ENCODE peak calls at places on chromosomes 13 and 19, in six cellular contexts. One of them, this sample, is unnamed.

GRCh38 chr13:64553411-64554129 is 2676.6 kb downstream of the PCDH9 start:
- DNase-seq in foreskin keratinocyte: no peak
- DNase-seq in sigmoid colon: no peak
- DNase-seq in cardiac muscle cell: peak; percentile 11
- DNase-seq in kidney epithelial cell: no peak
- DNase-seq in IMR-90: peak; percentile 42
- DNase-seq in this sample: no peak

GRCh38 chr13:82698941-82699340 is 1183.3 kb downstream of the SLITRK1 start:
- DNase-seq in sigmoid colon: no peak
- DNase-seq in foreskin keratinocyte: no peak
- DNase-seq in IMR-90: no peak
- DNase-seq in cardiac muscle cell: no peak
- DNase-seq in kidney epithelial cell: no peak
- DNase-seq in this sample: no peak

GRCh38 chr13:19860884-19861655 is 2.4 kb downstream of the ZMYM5 start:
- DNase-seq in IMR-90: peak; percentile 73
- DNase-seq in kidney epithelial cell: peak; percentile 34
- DNase-seq in cardiac muscle cell: peak; percentile 65
- DNase-seq in sigmoid colon: no peak
- DNase-seq in foreskin keratinocyte: peak; percentile 66
- DNase-seq in this sample: no peak

GRCh38 chr13:73259061-73259908 is 200.5 kb downstream of the KLF5 start:
- DNase-seq in kidney epithelial cell: no peak
- DNase-seq in sigmoid colon: peak; percentile 72
- DNase-seq in cardiac muscle cell: peak; percentile 38
- DNase-seq in IMR-90: peak; percentile 12
- DNase-seq in foreskin keratinocyte: no peak
- DNase-seq in this sample: no peak

GRCh38 chr13:26623125-26623524 is 65.6 kb downstream of the WASF3 start:
- DNase-seq in foreskin keratinocyte: no peak
- DNase-seq in cardiac muscle cell: peak; percentile 15
- DNase-seq in kidney epithelial cell: no peak
- DNase-seq in IMR-90: no peak
- DNase-seq in sigmoid colon: no peak
- DNase-seq in this sample: no peak

GRCh38 chr13:40190656-40191100 is 475.8 kb downstream of the FOXO1 start:
- DNase-seq in cardiac muscle cell: peak; percentile 86
- DNase-seq in kidney epithelial cell: peak; percentile 64
- DNase-seq in IMR-90: peak; percentile 12
- DNase-seq in foreskin keratinocyte: peak; percentile 91
- DNase-seq in sigmoid colon: peak; percentile 74
- DNase-seq in this sample: no peak

GRCh38 chr19:827710-828321 is at the start of gene AZU1:
- DNase-seq in foreskin keratinocyte: no peak
- DNase-seq in sigmoid colon: no peak
- DNase-seq in cardiac muscle cell: no peak
- DNase-seq in kidney epithelial cell: no peak
- DNase-seq in IMR-90: no peak
- DNase-seq in this sample: no peak

GRCh38 chr13:111049791-111050538 is 65.1 kb upstream of the ARHGEF7 start:
- DNase-seq in sigmoid colon: no peak
- DNase-seq in foreskin keratinocyte: no peak
- DNase-seq in cardiac muscle cell: peak; percentile 44
- DNase-seq in kidney epithelial cell: no peak
- DNase-seq in IMR-90: no peak
- DNase-seq in this sample: no peak

GRCh38 chr19:11025445-11025844 is 63.8 kb upstream of the LDLR start:
- DNase-seq in IMR-90: no peak
- DNase-seq in kidney epithelial cell: no peak
- DNase-seq in sigmoid colon: no peak
- DNase-seq in cardiac muscle cell: no peak
- DNase-seq in foreskin keratinocyte: no peak
- DNase-seq in this sample: no peak

GRCh38 chr13:40115456-40115855 is 460.0 kb downstream of the COG6 start:
- DNase-seq in IMR-90: no peak
- DNase-seq in foreskin keratinocyte: no peak
- DNase-seq in kidney epithelial cell: no peak
- DNase-seq in sigmoid colon: no peak
- DNase-seq in cardiac muscle cell: peak; percentile 31
- DNase-seq in this sample: no peak

GRCh38 chr19:50912102-50912599 is 956 bp upstream of the KLK4 start:
- DNase-seq in kidney epithelial cell: no peak
- DNase-seq in sigmoid colon: no peak
- DNase-seq in IMR-90: no peak
- DNase-seq in cardiac muscle cell: no peak
- DNase-seq in foreskin keratinocyte: no peak
- DNase-seq in this sample: no peak

GRCh38 chr13:44768233-44768632 is 192.1 kb upstream of the TSC22D1 start:
- DNase-seq in cardiac muscle cell: peak; percentile 45
- DNase-seq in IMR-90: no peak
- DNase-seq in sigmoid colon: no peak
- DNase-seq in kidney epithelial cell: no peak
- DNase-seq in foreskin keratinocyte: no peak
- DNase-seq in this sample: no peak

GRCh38 chr19:18091217-18091608 is 4.5 kb upstream of the IL12RB1 start:
- DNase-seq in IMR-90: no peak
- DNase-seq in cardiac muscle cell: no peak
- DNase-seq in foreskin keratinocyte: no peak
- DNase-seq in kidney epithelial cell: no peak
- DNase-seq in sigmoid colon: peak; percentile 78
- DNase-seq in this sample: no peak

GRCh38 chr19:38769635-38770211 is 3.6 kb downstream of the LGALS7 start:
- DNase-seq in sigmoid colon: peak; percentile 93
- DNase-seq in IMR-90: peak; percentile 38
- DNase-seq in kidney epithelial cell: no peak
- DNase-seq in foreskin keratinocyte: peak; percentile 42
- DNase-seq in cardiac muscle cell: peak; percentile 92
- DNase-seq in this sample: peak; percentile 87

GRCh38 chr13:46633416-46633815 is 80.4 kb downstream of the LRCH1 start:
- DNase-seq in IMR-90: peak; percentile 88
- DNase-seq in sigmoid colon: no peak
- DNase-seq in cardiac muscle cell: peak; percentile 75
- DNase-seq in kidney epithelial cell: peak; percentile 76
- DNase-seq in foreskin keratinocyte: peak; percentile 32
- DNase-seq in this sample: no peak

GRCh38 chr19:10454267-10454666 is 33.9 kb downstream of the PDE4A start:
- DNase-seq in sigmoid colon: no peak
- DNase-seq in kidney epithelial cell: no peak
- DNase-seq in cardiac muscle cell: peak; percentile 20
- DNase-seq in IMR-90: peak; percentile 18
- DNase-seq in foreskin keratinocyte: no peak
- DNase-seq in this sample: peak; percentile 46

GRCh38 chr19:6457958-6458694 is 1.5 kb downstream of the SLC25A23 start:
- DNase-seq in IMR-90: no peak
- DNase-seq in kidney epithelial cell: no peak
- DNase-seq in sigmoid colon: no peak
- DNase-seq in foreskin keratinocyte: no peak
- DNase-seq in cardiac muscle cell: no peak
- DNase-seq in this sample: no peak

GRCh38 chr13:65555973-65556372 is 1674.2 kb downstream of the PCDH9 start:
- DNase-seq in cardiac muscle cell: no peak
- DNase-seq in sigmoid colon: no peak
- DNase-seq in IMR-90: no peak
- DNase-seq in foreskin keratinocyte: no peak
- DNase-seq in kidney epithelial cell: no peak
- DNase-seq in this sample: no peak

GRCh38 chr19:1133471-1133929 is 29.7 kb downstream of the GPX4 start:
- DNase-seq in cardiac muscle cell: peak; percentile 26
- DNase-seq in kidney epithelial cell: no peak
- DNase-seq in foreskin keratinocyte: no peak
- DNase-seq in sigmoid colon: no peak
- DNase-seq in IMR-90: no peak
- DNase-seq in this sample: no peak

GRCh38 chr19:1953037-1953436 is 12.1 kb downstream of the CSNK1G2 start:
- DNase-seq in IMR-90: no peak
- DNase-seq in kidney epithelial cell: no peak
- DNase-seq in sigmoid colon: no peak
- DNase-seq in cardiac muscle cell: no peak
- DNase-seq in foreskin keratinocyte: no peak
- DNase-seq in this sample: no peak

GRCh38 chr13:61908906-61909305 is 493.3 kb upstream of the PCDH20 start:
- DNase-seq in cardiac muscle cell: no peak
- DNase-seq in foreskin keratinocyte: no peak
- DNase-seq in kidney epithelial cell: no peak
- DNase-seq in sigmoid colon: no peak
- DNase-seq in IMR-90: no peak
- DNase-seq in this sample: no peak

GRCh38 chr19:5522106-5522505 is 45.6 kb downstream of the TINCR start:
- DNase-seq in IMR-90: no peak
- DNase-seq in sigmoid colon: no peak
- DNase-seq in cardiac muscle cell: no peak
- DNase-seq in kidney epithelial cell: no peak
- DNase-seq in foreskin keratinocyte: no peak
- DNase-seq in this sample: no peak

GRCh38 chr19:47035127-47035494 is 13.3 kb downstream of the TMEM160 start:
- DNase-seq in IMR-90: no peak
- DNase-seq in cardiac muscle cell: no peak
- DNase-seq in kidney epithelial cell: no peak
- DNase-seq in foreskin keratinocyte: no peak
- DNase-seq in sigmoid colon: no peak
- DNase-seq in this sample: peak; percentile 36

GRCh38 chr13:111491021-111491420 is 170.6 kb downstream of the TEX29 start:
- DNase-seq in kidney epithelial cell: no peak
- DNase-seq in IMR-90: no peak
- DNase-seq in sigmoid colon: peak; percentile 26
- DNase-seq in foreskin keratinocyte: no peak
- DNase-seq in cardiac muscle cell: no peak
- DNase-seq in this sample: no peak

GRCh38 chr13:51870616-51871015 is 8.8 kb downstream of the CCDC70 start:
- DNase-seq in sigmoid colon: no peak
- DNase-seq in cardiac muscle cell: no peak
- DNase-seq in foreskin keratinocyte: no peak
- DNase-seq in kidney epithelial cell: no peak
- DNase-seq in IMR-90: no peak
- DNase-seq in this sample: no peak

DNA sequence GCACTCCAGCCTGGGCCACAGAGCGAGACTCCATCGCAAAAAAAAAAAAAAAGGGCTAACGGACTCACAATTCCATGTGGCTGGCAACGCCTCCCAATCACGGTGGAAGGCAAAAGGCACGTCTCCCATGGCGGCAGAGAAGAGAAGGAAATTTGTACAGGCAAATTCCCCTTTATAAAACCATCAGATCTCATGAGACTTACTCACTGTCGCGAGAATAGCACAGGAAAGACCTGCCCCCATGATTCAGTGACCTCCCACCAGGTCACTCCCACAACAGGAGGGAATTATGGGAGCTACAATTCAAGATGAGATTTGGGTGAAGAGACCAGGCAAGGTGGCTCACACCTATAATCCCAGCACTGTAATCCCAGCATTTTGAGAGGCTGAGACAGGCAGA is 18.7 kb upstream of the NMRK2 start:
- DNase-seq in cardiac muscle cell: no peak
- DNase-seq in sigmoid colon: no peak
- DNase-seq in kidney epithelial cell: no peak
- DNase-seq in foreskin keratinocyte: no peak
- DNase-seq in IMR-90: no peak
- DNase-seq in this sample: no peak
- TF ChIP-seq CTCF in cardiac muscle cell: no peak
- TF ChIP-seq CTCF in sigmoid colon: no peak
- TF ChIP-seq CTCF in kidney epithelial cell: no peak
- TF ChIP-seq CTCF in foreskin keratinocyte: no peak
- TF ChIP-seq CTCF in IMR-90: no peak
- TF ChIP-seq CTCF in this sample: no peak

GRCh38 chr19:55265173-55265572 is 6.4 kb upstream of the PPP6R1 start:
- DNase-seq in IMR-90: no peak
- DNase-seq in kidney epithelial cell: no peak
- DNase-seq in foreskin keratinocyte: no peak
- DNase-seq in cardiac muscle cell: no peak
- DNase-seq in sigmoid colon: no peak
- DNase-seq in this sample: no peak
- TF ChIP-seq CTCF in IMR-90: no peak
- TF ChIP-seq CTCF in kidney epithelial cell: no peak
- TF ChIP-seq CTCF in foreskin keratinocyte: no peak
- TF ChIP-seq CTCF in cardiac muscle cell: no peak
- TF ChIP-seq CTCF in sigmoid colon: no peak
- TF ChIP-seq CTCF in this sample: no peak

GRCh38 chr13:80273717-80274116 is 67.2 kb downstream of the SPRY2 start:
- DNase-seq in cardiac muscle cell: no peak
- DNase-seq in IMR-90: no peak
- DNase-seq in foreskin keratinocyte: no peak
- DNase-seq in sigmoid colon: no peak
- DNase-seq in kidney epithelial cell: no peak
- DNase-seq in this sample: no peak

GRCh38 chr13:80278706-80279105 is 62.2 kb downstream of the SPRY2 start:
- DNase-seq in cardiac muscle cell: no peak
- DNase-seq in foreskin keratinocyte: no peak
- DNase-seq in kidney epithelial cell: no peak
- DNase-seq in IMR-90: no peak
- DNase-seq in sigmoid colon: no peak
- DNase-seq in this sample: no peak

GRCh38 chr13:80274643-80275042 is 66.3 kb downstream of the SPRY2 start:
- DNase-seq in cardiac muscle cell: no peak
- DNase-seq in IMR-90: peak; percentile 2
- DNase-seq in foreskin keratinocyte: peak; percentile 36
- DNase-seq in sigmoid colon: no peak
- DNase-seq in kidney epithelial cell: no peak
- DNase-seq in this sample: no peak

DNA sequence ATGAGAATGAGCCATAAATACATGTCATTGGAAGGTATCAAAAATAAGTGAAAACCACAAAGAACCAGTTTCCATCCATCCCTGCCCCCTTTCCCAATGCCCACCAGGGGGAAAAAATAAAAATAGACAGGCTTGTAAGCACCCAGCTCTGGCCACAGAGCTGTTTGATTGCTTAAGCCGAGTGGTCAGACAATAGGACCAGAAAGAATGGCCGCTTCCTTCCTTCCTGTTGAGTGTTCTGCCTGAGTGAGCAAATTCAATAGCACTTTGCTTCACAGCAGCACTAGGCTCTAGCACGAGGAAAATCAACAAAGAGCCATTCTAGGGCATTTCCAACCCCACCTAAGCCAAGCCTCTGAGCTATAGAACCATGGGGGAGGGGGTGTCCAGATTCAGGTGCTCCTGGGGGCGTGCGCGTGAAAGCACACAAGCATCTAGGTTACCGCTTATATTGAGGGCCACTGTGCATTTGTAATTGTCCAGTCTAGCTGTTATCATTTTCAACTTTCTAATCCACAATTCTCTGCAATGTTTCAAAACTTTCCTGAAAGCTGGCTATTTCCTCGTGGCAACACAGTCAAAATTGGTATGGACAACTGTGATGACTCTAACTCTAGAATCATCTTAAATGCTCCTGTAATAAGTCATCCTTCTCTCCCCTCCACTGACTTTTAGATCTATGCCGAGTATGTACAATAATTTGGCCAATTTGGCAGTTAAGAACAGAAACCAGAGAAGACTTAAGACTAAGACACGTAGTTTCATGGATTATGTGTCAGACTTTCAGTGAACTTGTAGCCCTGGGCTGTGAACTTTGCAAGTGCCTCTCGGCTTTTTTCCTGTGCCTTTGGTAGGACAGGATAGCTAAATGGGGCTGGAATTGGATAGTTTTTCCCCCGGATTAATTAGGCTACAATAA is 64.3 kb downstream of the SPRY2 start:
- DNase-seq in foreskin keratinocyte: peak; percentile 47
- DNase-seq in cardiac muscle cell: peak; percentile 33
- DNase-seq in kidney epithelial cell: peak; percentile 69
- DNase-seq in IMR-90: peak; percentile 23
- DNase-seq in sigmoid colon: no peak
- DNase-seq in this sample: peak; percentile 13
- TF ChIP-seq CTCF in foreskin keratinocyte: no peak
- TF ChIP-seq CTCF in cardiac muscle cell: no peak
- TF ChIP-seq CTCF in kidney epithelial cell: peak; percentile 8
- TF ChIP-seq CTCF in IMR-90: no peak
- TF ChIP-seq CTCF in sigmoid colon: no peak
- TF ChIP-seq CTCF in this sample: no peak

GRCh38 chr13:93227906-93228801 is 1.5 kb downstream of the GPC6 start:
- DNase-seq in sigmoid colon: peak; percentile 86
- DNase-seq in foreskin keratinocyte: peak; percentile 87
- DNase-seq in IMR-90: peak; percentile 87
- DNase-seq in kidney epithelial cell: peak; percentile 43
- DNase-seq in cardiac muscle cell: peak; percentile 93
- DNase-seq in this sample: peak; percentile 80
- TF ChIP-seq CTCF in sigmoid colon: no peak
- TF ChIP-seq CTCF in foreskin keratinocyte: peak; percentile 55
- TF ChIP-seq CTCF in IMR-90: peak; percentile 63
- TF ChIP-seq CTCF in kidney epithelial cell: peak; percentile 65
- TF ChIP-seq CTCF in cardiac muscle cell: peak; percentile 62
- TF ChIP-seq CTCF in this sample: peak; percentile 67

This sample was measured in nephron progenitor cell.